ENCODE peak calls at places on chromosome 2, in six cellular contexts. One of them, this sample, is unnamed.

GRCh38 chr2:174078275-174078674 is 113.1 kb upstream of the SP3 start:
- DNase-seq in heart right ventricle: no peak
- DNase-seq in AG04450: no peak
- DNase-seq in cardiac fibroblast: peak
- DNase-seq in activated CD8-positive, alpha-beta T cell treated with anti-CD3 and anti-CD28 coated beads for 36 hours: no peak
- DNase-seq in GM12878: no peak
- DNase-seq in this sample: no peak

GRCh38 chr2:207338220-207338607 is 172.5 kb upstream of the KLF7 start:
- DNase-seq in heart right ventricle: no peak
- DNase-seq in AG04450: no peak
- DNase-seq in cardiac fibroblast: no peak
- DNase-seq in activated CD8-positive, alpha-beta T cell treated with anti-CD3 and anti-CD28 coated beads for 36 hours: peak
- DNase-seq in GM12878: no peak
- DNase-seq in this sample: no peak

GRCh38 chr2:25521665-25522387 is 151.6 kb downstream of the DTNB start:
- DNase-seq in heart right ventricle: peak
- DNase-seq in AG04450: peak
- DNase-seq in cardiac fibroblast: peak
- DNase-seq in activated CD8-positive, alpha-beta T cell treated with anti-CD3 and anti-CD28 coated beads for 36 hours: peak
- DNase-seq in GM12878: peak
- DNase-seq in this sample: no peak

GRCh38 chr2:98441706-98442450 is 2.8 kb upstream of the INPP4A start:
- DNase-seq in heart right ventricle: no peak
- DNase-seq in AG04450: no peak
- DNase-seq in cardiac fibroblast: no peak
- DNase-seq in activated CD8-positive, alpha-beta T cell treated with anti-CD3 and anti-CD28 coated beads for 36 hours: no peak
- DNase-seq in GM12878: no peak
- DNase-seq in this sample: no peak

GRCh38 chr2:239266779-239267410 is 133.9 kb downstream of the HDAC4 start:
- DNase-seq in heart right ventricle: no peak
- DNase-seq in AG04450: no peak
- DNase-seq in cardiac fibroblast: no peak
- DNase-seq in activated CD8-positive, alpha-beta T cell treated with anti-CD3 and anti-CD28 coated beads for 36 hours: no peak
- DNase-seq in GM12878: no peak
- DNase-seq in this sample: no peak

GRCh38 chr2:26002617-26003310 is 20.5 kb upstream of the KIF3C start:
- DNase-seq in heart right ventricle: no peak
- DNase-seq in AG04450: no peak
- DNase-seq in cardiac fibroblast: no peak
- DNase-seq in activated CD8-positive, alpha-beta T cell treated with anti-CD3 and anti-CD28 coated beads for 36 hours: no peak
- DNase-seq in GM12878: no peak
- DNase-seq in this sample: no peak

GRCh38 chr2:235000426-235001236 is 48.8 kb downstream of the SH3BP4 start:
- DNase-seq in heart right ventricle: no peak
- DNase-seq in AG04450: no peak
- DNase-seq in cardiac fibroblast: no peak
- DNase-seq in activated CD8-positive, alpha-beta T cell treated with anti-CD3 and anti-CD28 coated beads for 36 hours: no peak
- DNase-seq in GM12878: no peak
- DNase-seq in this sample: no peak

GRCh38 chr2:223465793-223466192 is 136.4 kb downstream of the SCG2 start:
- DNase-seq in heart right ventricle: peak
- DNase-seq in AG04450: peak
- DNase-seq in cardiac fibroblast: peak
- DNase-seq in activated CD8-positive, alpha-beta T cell treated with anti-CD3 and anti-CD28 coated beads for 36 hours: no peak
- DNase-seq in GM12878: no peak
- DNase-seq in this sample: no peak

GRCh38 chr2:34825671-34826070 is 1226.6 kb upstream of the FAM98A start:
- DNase-seq in heart right ventricle: no peak
- DNase-seq in AG04450: no peak
- DNase-seq in cardiac fibroblast: no peak
- DNase-seq in activated CD8-positive, alpha-beta T cell treated with anti-CD3 and anti-CD28 coated beads for 36 hours: no peak
- DNase-seq in GM12878: no peak
- DNase-seq in this sample: no peak

GRCh38 chr2:199458017-199458805 is 472 bp upstream of the SATB2 start:
- DNase-seq in heart right ventricle: no peak
- DNase-seq in AG04450: no peak
- DNase-seq in cardiac fibroblast: no peak
- DNase-seq in activated CD8-positive, alpha-beta T cell treated with anti-CD3 and anti-CD28 coated beads for 36 hours: peak
- DNase-seq in GM12878: no peak
- DNase-seq in this sample: peak

GRCh38 chr2:195613922-195614321 is 43.1 kb upstream of the SLC39A10 start:
- DNase-seq in heart right ventricle: no peak
- DNase-seq in AG04450: peak
- DNase-seq in cardiac fibroblast: peak
- DNase-seq in activated CD8-positive, alpha-beta T cell treated with anti-CD3 and anti-CD28 coated beads for 36 hours: no peak
- DNase-seq in GM12878: no peak
- DNase-seq in this sample: no peak

GRCh38 chr2:113132622-113133021 is 5.2 kb downstream of the IL1RN start:
- DNase-seq in heart right ventricle: no peak
- DNase-seq in AG04450: no peak
- DNase-seq in cardiac fibroblast: no peak
- DNase-seq in activated CD8-positive, alpha-beta T cell treated with anti-CD3 and anti-CD28 coated beads for 36 hours: no peak
- DNase-seq in GM12878: no peak
- DNase-seq in this sample: no peak

GRCh38 chr2:40284797-40285196 is 167.1 kb downstream of the SLC8A1 start:
- DNase-seq in heart right ventricle: no peak
- DNase-seq in AG04450: no peak
- DNase-seq in cardiac fibroblast: peak
- DNase-seq in activated CD8-positive, alpha-beta T cell treated with anti-CD3 and anti-CD28 coated beads for 36 hours: no peak
- DNase-seq in GM12878: no peak
- DNase-seq in this sample: no peak
- TF ChIP-seq CTCF in heart right ventricle: peak
- TF ChIP-seq CTCF in AG04450: no peak
- TF ChIP-seq CTCF in cardiac fibroblast: peak
- TF ChIP-seq CTCF in activated CD8-positive, alpha-beta T cell treated with anti-CD3 and anti-CD28 coated beads for 36 hours: no peak
- TF ChIP-seq CTCF in GM12878: no peak
- TF ChIP-seq CTCF in this sample: no peak

GRCh38 chr2:23404426-23404825 is 19.4 kb downstream of the KLHL29 start:
- DNase-seq in heart right ventricle: no peak
- DNase-seq in AG04450: peak
- DNase-seq in cardiac fibroblast: peak
- DNase-seq in activated CD8-positive, alpha-beta T cell treated with anti-CD3 and anti-CD28 coated beads for 36 hours: peak
- DNase-seq in GM12878: peak
- DNase-seq in this sample: no peak
- TF ChIP-seq CTCF in heart right ventricle: peak
- TF ChIP-seq CTCF in AG04450: peak
- TF ChIP-seq CTCF in cardiac fibroblast: peak
- TF ChIP-seq CTCF in activated CD8-positive, alpha-beta T cell treated with anti-CD3 and anti-CD28 coated beads for 36 hours: no peak
- TF ChIP-seq CTCF in GM12878: peak
- TF ChIP-seq CTCF in this sample: no peak

GRCh38 chr2:181891966-181892794 is 650 bp downstream of the ITPRID2 start:
- DNase-seq in heart right ventricle: peak
- DNase-seq in AG04450: no peak
- DNase-seq in cardiac fibroblast: peak
- DNase-seq in activated CD8-positive, alpha-beta T cell treated with anti-CD3 and anti-CD28 coated beads for 36 hours: peak
- DNase-seq in GM12878: no peak
- DNase-seq in this sample: peak
- TF ChIP-seq CTCF in heart right ventricle: peak
- TF ChIP-seq CTCF in AG04450: peak
- TF ChIP-seq CTCF in cardiac fibroblast: no peak
- TF ChIP-seq CTCF in activated CD8-positive, alpha-beta T cell treated with anti-CD3 and anti-CD28 coated beads for 36 hours: peak
- TF ChIP-seq CTCF in GM12878: peak
- TF ChIP-seq CTCF in this sample: no peak

DNA sequence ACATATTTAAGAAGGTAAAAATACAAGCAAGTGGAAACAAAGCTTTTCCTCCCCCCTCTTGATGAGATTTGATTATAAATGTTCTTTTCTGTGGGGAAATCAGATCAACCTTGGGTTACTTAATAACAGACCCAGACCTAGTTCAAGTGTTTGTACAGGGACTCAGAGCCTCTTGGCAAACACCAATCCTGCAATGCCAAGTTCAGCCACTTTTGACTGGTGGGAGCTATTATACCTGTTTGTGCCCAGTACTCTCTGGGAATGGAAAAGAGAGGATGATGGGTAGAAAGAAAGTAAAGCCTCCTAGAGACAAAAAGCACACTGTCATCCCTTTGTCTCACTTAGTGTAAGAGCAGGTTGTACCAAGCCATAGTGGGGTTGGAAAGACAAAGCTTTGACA is 63.8 kb upstream of the EPHA4 start:
- DNase-seq in heart right ventricle: no peak
- DNase-seq in AG04450: no peak
- DNase-seq in cardiac fibroblast: no peak
- DNase-seq in activated CD8-positive, alpha-beta T cell treated with anti-CD3 and anti-CD28 coated beads for 36 hours: no peak
- DNase-seq in GM12878: no peak
- DNase-seq in this sample: no peak
- TF ChIP-seq CTCF in heart right ventricle: no peak
- TF ChIP-seq CTCF in AG04450: no peak
- TF ChIP-seq CTCF in cardiac fibroblast: no peak
- TF ChIP-seq CTCF in activated CD8-positive, alpha-beta T cell treated with anti-CD3 and anti-CD28 coated beads for 36 hours: no peak
- TF ChIP-seq CTCF in GM12878: no peak
- TF ChIP-seq CTCF in this sample: no peak

DNA sequence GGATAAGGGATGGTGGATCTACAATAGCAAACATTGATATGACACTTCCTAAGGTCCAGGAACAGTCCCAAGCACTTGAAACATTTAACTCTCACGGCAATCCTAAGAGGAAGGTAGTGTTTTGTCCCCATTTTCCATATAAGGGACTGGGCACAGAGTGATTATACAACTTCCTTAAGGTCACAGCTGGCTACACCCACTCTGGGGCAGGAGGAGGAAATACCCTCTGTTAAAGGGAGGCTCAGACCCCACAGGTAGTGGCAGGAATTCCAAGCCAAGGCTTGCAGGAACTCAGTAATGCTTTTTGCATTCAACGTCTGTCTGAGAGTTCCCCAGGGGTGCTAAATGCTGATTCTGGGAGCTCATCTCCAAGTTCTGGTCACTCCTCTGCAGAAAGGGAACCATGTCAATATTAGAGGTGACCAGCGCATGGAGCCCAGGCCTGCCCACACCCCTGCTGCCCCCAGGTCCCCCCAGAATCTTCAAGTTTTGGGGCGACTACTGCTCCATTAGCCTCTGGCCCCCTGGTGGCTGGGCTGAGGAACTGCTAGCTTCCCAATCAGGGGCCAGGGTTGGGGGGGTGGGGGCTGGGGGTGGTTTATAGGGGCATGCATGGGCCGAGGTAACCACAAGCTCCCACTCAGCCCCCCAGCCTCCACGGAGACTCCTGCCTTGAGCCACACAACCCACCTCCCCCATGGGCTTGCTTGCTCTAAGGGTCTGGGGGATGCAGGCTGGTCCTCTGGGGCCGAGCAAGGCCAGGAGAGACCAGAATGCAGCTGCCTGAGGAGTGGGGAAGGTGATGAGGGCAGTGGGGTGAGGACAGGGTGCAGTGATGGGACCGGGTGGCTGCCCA is 11.1 kb downstream of the OBSL1 start:
- DNase-seq in heart right ventricle: no peak
- DNase-seq in AG04450: no peak
- DNase-seq in cardiac fibroblast: peak
- DNase-seq in activated CD8-positive, alpha-beta T cell treated with anti-CD3 and anti-CD28 coated beads for 36 hours: no peak
- DNase-seq in GM12878: no peak
- DNase-seq in this sample: no peak
- TF ChIP-seq CTCF in heart right ventricle: peak
- TF ChIP-seq CTCF in AG04450: peak
- TF ChIP-seq CTCF in cardiac fibroblast: peak
- TF ChIP-seq CTCF in activated CD8-positive, alpha-beta T cell treated with anti-CD3 and anti-CD28 coated beads for 36 hours: peak
- TF ChIP-seq CTCF in GM12878: peak
- TF ChIP-seq CTCF in this sample: peak

GRCh38 chr2:120834206-120834605 is 98.5 kb downstream of the GLI2 start:
- DNase-seq in heart right ventricle: no peak
- DNase-seq in AG04450: no peak
- DNase-seq in cardiac fibroblast: no peak
- DNase-seq in activated CD8-positive, alpha-beta T cell treated with anti-CD3 and anti-CD28 coated beads for 36 hours: no peak
- DNase-seq in GM12878: no peak
- DNase-seq in this sample: no peak

GRCh38 chr2:120831891-120832290 is 96.2 kb downstream of the GLI2 start:
- DNase-seq in heart right ventricle: no peak
- DNase-seq in AG04450: no peak
- DNase-seq in cardiac fibroblast: no peak
- DNase-seq in activated CD8-positive, alpha-beta T cell treated with anti-CD3 and anti-CD28 coated beads for 36 hours: no peak
- DNase-seq in GM12878: no peak
- DNase-seq in this sample: no peak

GRCh38 chr2:120832296-120833070 is 96.8 kb downstream of the GLI2 start:
- DNase-seq in heart right ventricle: no peak
- DNase-seq in AG04450: no peak
- DNase-seq in cardiac fibroblast: no peak
- DNase-seq in activated CD8-positive, alpha-beta T cell treated with anti-CD3 and anti-CD28 coated beads for 36 hours: no peak
- DNase-seq in GM12878: no peak
- DNase-seq in this sample: no peak

GRCh38 chr2:120831106-120831505 is 95.4 kb downstream of the GLI2 start:
- DNase-seq in heart right ventricle: no peak
- DNase-seq in AG04450: no peak
- DNase-seq in cardiac fibroblast: no peak
- DNase-seq in activated CD8-positive, alpha-beta T cell treated with anti-CD3 and anti-CD28 coated beads for 36 hours: no peak
- DNase-seq in GM12878: no peak
- DNase-seq in this sample: no peak

GRCh38 chr2:120833127-120833675 is 97.5 kb downstream of the GLI2 start:
- DNase-seq in heart right ventricle: no peak
- DNase-seq in AG04450: no peak
- DNase-seq in cardiac fibroblast: no peak
- DNase-seq in activated CD8-positive, alpha-beta T cell treated with anti-CD3 and anti-CD28 coated beads for 36 hours: no peak
- DNase-seq in GM12878: no peak
- DNase-seq in this sample: no peak
- TF ChIP-seq CTCF in heart right ventricle: no peak
- TF ChIP-seq CTCF in AG04450: no peak
- TF ChIP-seq CTCF in cardiac fibroblast: no peak
- TF ChIP-seq CTCF in activated CD8-positive, alpha-beta T cell treated with anti-CD3 and anti-CD28 coated beads for 36 hours: no peak
- TF ChIP-seq CTCF in GM12878: no peak
- TF ChIP-seq CTCF in this sample: no peak